ENCODE peak calls at places on chromosome 6, in eight cellular contexts. K is OCI-LY7, Z is astrocyte of the spinal cord, H is body of pancreas, R is adrenal gland, P is fibroblast of pulmonary artery, O is uterus, T is IMR-90. W is an unnamed sample.

GRCh38 chr6:15038013-15038791 is 207.7 kb upstream of the JARID2 start:
- DNase-seq in K (no peak), T (no peak), O (no peak), R (no peak), P (no peak), Z (no peak), H (no peak), W (no peak)

GRCh38 chr6:34189806-34190503 is 44.1 kb upstream of the GRM4 start:
- DNase-seq in T (no peak), H (no peak), Z (no peak), R (no peak), K (peak; percentile 68), O (no peak), P (no peak), W (no peak)

GRCh38 chr6:157539900-157540752 is 159.1 kb downstream of the ZDHHC14 start:
- DNase-seq in T (no peak), R (no peak), O (no peak), H (no peak), P (no peak), K (no peak), Z (no peak), W (no peak)

GRCh38 chr6:152745509-152746171 is 5.0 kb upstream of the VIP start:
- DNase-seq in R (no peak), Z (peak; percentile 1), P (no peak), K (no peak), H (no peak), O (no peak), T (peak; percentile 0), W (no peak)

GRCh38 chr6:143545165-143545564 is 33.6 kb upstream of the FUCA2 start:
- DNase-seq in T (no peak), R (no peak), P (no peak), K (no peak), H (no peak), O (no peak), Z (no peak), W (peak; percentile 66)

GRCh38 chr6:3287976-3288707 is 29.4 kb downstream of the PSMG4 start:
- DNase-seq in K (no peak), T (no peak), O (peak; percentile 14), R (no peak), Z (no peak), H (no peak), P (no peak), W (no peak)

GRCh38 chr6:137623293-137623692 is 129.1 kb upstream of the OLIG3 start:
- DNase-seq in R (no peak), Z (no peak), K (no peak), T (no peak), P (no peak), O (no peak), H (no peak), W (no peak)

GRCh38 chr6:113599444-113599843 is 257.7 kb upstream of the MARCKS start:
- DNase-seq in O (no peak), T (peak; percentile 69), P (peak; percentile 61), H (no peak), R (no peak), K (no peak), Z (peak; percentile 39), W (no peak)

GRCh38 chr6:43297644-43298564 is at the start of gene SLC22A7:
- DNase-seq in O (no peak), R (no peak), T (no peak), Z (no peak), H (peak; percentile 81), P (peak; percentile 3), K (no peak), W (no peak)

GRCh38 chr6:14889172-14889571 is 356.7 kb upstream of the JARID2 start:
- DNase-seq in T (peak; percentile 68), P (peak; percentile 40), K (no peak), Z (no peak), H (no peak), O (no peak), R (no peak), W (peak; percentile 44)

GRCh38 chr6:34146801-34147592 is 1.1 kb upstream of the GRM4 start:
- DNase-seq in T (peak; percentile 7), K (no peak), O (no peak), P (peak; percentile 32), H (no peak), Z (peak; percentile 18), R (no peak), W (peak; percentile 42)

GRCh38 chr6:52304917-52305316 is 20.4 kb upstream of the MCM3 start:
- DNase-seq in Z (peak; percentile 33), H (no peak), K (peak; percentile 59), T (peak; percentile 34), O (no peak), P (peak; percentile 29), R (no peak), W (no peak)

GRCh38 chr6:22681761-22682160 is 112.4 kb downstream of the HDGFL1 start:
- DNase-seq in O (no peak), H (no peak), T (no peak), K (no peak), P (no peak), Z (no peak), R (no peak), W (no peak)

GRCh38 chr6:108737594-108738546 is 110.4 kb upstream of the ARMC2 start:
- DNase-seq in P (peak; percentile 92), K (no peak), T (peak; percentile 99), Z (peak; percentile 85), R (no peak), O (peak; percentile 64), H (peak; percentile 29), W (peak; percentile 99)

DNA sequence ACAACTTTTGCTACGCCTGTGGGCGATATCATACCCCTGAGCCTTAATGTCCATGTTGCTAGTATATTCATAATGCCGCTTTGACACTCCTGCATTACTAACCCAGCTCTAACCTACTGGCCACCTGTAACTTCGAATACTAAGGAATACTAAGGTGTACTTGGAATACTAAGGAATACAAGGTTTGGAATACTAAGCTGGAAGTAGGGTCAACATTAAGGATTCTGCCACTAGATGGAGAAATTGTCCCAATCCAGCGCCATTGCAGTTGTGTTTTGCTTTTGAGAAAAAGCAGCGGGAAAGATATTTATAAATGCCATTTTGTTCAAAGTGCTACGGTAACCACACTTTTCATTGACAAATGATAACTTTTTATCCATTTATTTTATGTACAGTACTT is 10.7 kb downstream of the TBXT start:
- DNase-seq in T (peak; percentile 9), P (peak; percentile 29), H (no peak), K (no peak), R (no peak), Z (no peak), O (no peak), W (no peak)
- TF ChIP-seq CTCF in T (no peak), P (peak; percentile 43), H (no peak), K (peak; percentile 74), R (no peak), Z (peak; percentile 9), O (no peak), W (peak; percentile 13)

GRCh38 chr6:90611996-90612690 is 25.3 kb upstream of the MAP3K7 start:
- DNase-seq in T (no peak), H (no peak), O (no peak), Z (no peak), K (no peak), R (no peak), P (no peak), W (no peak)
- H3K4me3 ChIP-seq in T (no peak overlapping the region), H (no peak overlapping the region), O (no peak overlapping the region), Z (no peak overlapping the region), K (no peak overlapping the region), R (no peak overlapping the region), P (no peak overlapping the region), W (no peak overlapping the region)

GRCh38 chr6:41315943-41316342 is 19.5 kb upstream of the NCR2 start:
- DNase-seq in H (no peak), O (no peak), R (no peak), T (no peak), K (no peak), Z (no peak), P (no peak), W (no peak)

GRCh38 chr6:41321183-41321582 is 14.2 kb upstream of the NCR2 start:
- DNase-seq in T (no peak), O (no peak), P (no peak), R (no peak), K (no peak), H (no peak), Z (no peak), W (no peak)

GRCh38 chr6:41315203-41315602 is 20.2 kb upstream of the NCR2 start:
- DNase-seq in R (no peak), P (no peak), K (no peak), O (no peak), Z (no peak), T (no peak), H (no peak), W (no peak)

DNA sequence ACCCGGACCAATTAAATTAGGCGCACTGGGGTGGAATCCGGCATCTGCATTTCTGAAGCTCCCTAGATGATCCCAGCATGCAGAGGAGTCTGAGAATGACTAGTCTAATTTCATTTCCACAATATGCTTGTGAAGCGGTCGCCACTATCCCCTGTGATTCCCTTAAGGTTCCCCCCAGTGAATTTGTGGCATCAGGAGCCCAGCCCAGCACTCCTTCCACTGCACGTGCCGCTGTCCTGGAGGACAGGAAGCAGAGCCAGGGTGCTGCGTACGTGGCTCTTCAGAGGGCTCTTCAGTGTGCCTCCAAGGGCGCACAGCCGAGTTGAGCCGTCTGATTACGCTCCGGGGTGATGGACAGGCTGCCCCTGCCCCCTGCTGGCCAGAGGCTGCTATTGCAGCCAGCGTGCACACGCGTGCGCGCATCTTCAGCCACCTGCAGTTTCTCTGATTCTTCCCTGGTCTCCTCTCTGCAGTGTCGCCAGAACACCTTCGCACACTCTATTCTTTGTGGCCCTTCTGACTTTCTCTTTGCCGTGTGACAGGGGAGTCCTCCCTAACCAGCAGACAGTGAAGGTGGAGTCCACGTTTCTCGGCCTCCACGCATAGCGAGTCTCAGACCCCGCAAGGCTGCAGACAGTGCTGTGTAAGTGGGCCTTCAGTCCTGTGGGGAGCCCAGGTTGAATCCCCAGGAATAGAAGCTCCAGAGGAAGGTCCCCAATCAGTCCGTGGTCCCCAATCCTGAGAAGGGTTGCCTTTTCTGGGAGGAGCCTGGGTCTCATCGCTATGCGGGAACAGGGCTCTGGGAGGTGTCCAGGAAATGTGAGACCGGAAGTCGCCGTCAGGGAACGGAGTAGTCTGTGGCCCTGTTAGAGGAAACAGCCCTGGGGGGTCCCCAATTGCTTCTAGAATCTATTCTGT is 16.5 kb upstream of the NCR2 start:
- DNase-seq in O (peak; percentile 57), P (peak; percentile 82), H (peak; percentile 81), Z (peak; percentile 64), R (peak; percentile 78), K (peak; percentile 86), T (peak; percentile 81), W (peak; percentile 84)
- TF ChIP-seq CTCF in O (peak; percentile 93), P (peak; percentile 100), H (peak; percentile 98), Z (peak; percentile 100), R (peak; percentile 98), K (peak; percentile 96), T (peak; percentile 98), W (peak; percentile 97)

GRCh38 chr6:6916598-6916997 is 191.2 kb upstream of the RREB1 start:
- DNase-seq in P (no peak), K (no peak), Z (no peak), R (no peak), O (no peak), H (no peak), T (no peak), W (no peak)

GRCh38 chr6:6918216-6918983 is 189.4 kb upstream of the RREB1 start:
- DNase-seq in O (no peak), T (peak; percentile 59), H (no peak), Z (peak; percentile 54), K (no peak), R (no peak), P (peak; percentile 82), W (peak; percentile 76)

GRCh38 chr6:6913346-6913745 is 194.4 kb upstream of the RREB1 start:
- DNase-seq in Z (no peak), T (no peak), H (no peak), R (no peak), O (no peak), P (no peak), K (no peak), W (no peak)

GRCh38 chr6:6915219-6915618 is 192.5 kb upstream of the RREB1 start:
- DNase-seq in K (no peak), P (peak; percentile 41), O (no peak), R (no peak), T (no peak), H (no peak), Z (peak; percentile 9), W (no peak)

GRCh38 chr6:6915813-6916547 is 191.8 kb upstream of the RREB1 start:
- DNase-seq in R (peak; percentile 73), P (peak; percentile 84), O (peak; percentile 80), H (peak; percentile 65), T (peak; percentile 22), K (no peak), Z (peak; percentile 41), W (no peak)
- H3K4me3 ChIP-seq in R (peak overlapping the region; percentile 28), P (peak overlapping the region; percentile 37), O (peak overlapping the region; percentile 31), H (no peak overlapping the region), T (peak overlapping the region; percentile 5), K (no peak overlapping the region), Z (no peak overlapping the region), W (no peak overlapping the region)